ENCODE peak calls at places on chromosomes 11 and 22, in six cellular contexts. U is NCI-H510A treated with DMSO at 0.1 percent for 48 hours; Y is stimulated activated CD8-positive, alpha-beta memory T cell treated with anti-CD3 and anti-CD28 coated beads, Interleukin-7, amount 100 ng/mL, for 24 hours; O is LHCN-M2; W is head of caudate nucleus; P is stimulated activated naive CD4-positive, alpha-beta T cell. N is an unnamed sample.

GRCh38 chr11:14067686-14068085 is 105.2 kb downstream of the SPON1 start:
- DNase-seq in P (no peak), W (no peak), U (no peak), O (no peak), Y (no peak), N (no peak)

GRCh38 chr22:48391820-48392219 is 1435.9 kb downstream of the BRD1 start:
- DNase-seq in O (no peak), U (no peak), Y (no peak), P (no peak), W (no peak), N (no peak)

GRCh38 chr11:2390871-2391662 is 9.5 kb upstream of the TSSC4 start:
- DNase-seq in W (peak; percentile 91), Y (no peak), P (no peak), O (peak; percentile 92), U (no peak), N (no peak)

GRCh38 chr11:130022799-130023198 is 20.2 kb upstream of the PRDM10 start:
- DNase-seq in P (no peak), Y (no peak), U (no peak), W (no peak), O (no peak), N (no peak)

GRCh38 chr11:101920992-101921391 is 4.7 kb upstream of the ANGPTL5 start:
- DNase-seq in W (no peak), U (no peak), O (no peak), P (no peak), Y (no peak), N (no peak)

GRCh38 chr22:35510481-35510934 is 30.1 kb upstream of the RASD2 start:
- DNase-seq in U (no peak), Y (no peak), P (no peak), W (peak; percentile 52), O (peak; percentile 74), N (no peak)

GRCh38 chr11:62880231-62880802 is 379 bp upstream of the SLC3A2 start:
- DNase-seq in O (peak; percentile 78), U (no peak), P (no peak), W (no peak), Y (no peak), N (no peak)

GRCh38 chr11:69707156-69707555 is 3.3 kb upstream of the FGF19 start:
- DNase-seq in P (no peak), U (no peak), W (no peak), O (no peak), Y (no peak), N (no peak)

GRCh38 chr11:16891964-16892363 is 122.2 kb downstream of the PLEKHA7 start:
- DNase-seq in P (no peak), U (no peak), O (peak; percentile 63), Y (no peak), W (no peak), N (no peak)

GRCh38 chr11:65577756-65578109 is 1.9 kb downstream of the EHBP1L1 start:
- DNase-seq in Y (no peak), P (no peak), W (no peak), O (no peak), U (no peak), N (no peak)

GRCh38 chr22:23673826-23674690 is 16.8 kb upstream of the RGL4 start:
- DNase-seq in Y (no peak), W (peak; percentile 52), O (no peak), U (no peak), P (no peak), N (no peak)

GRCh38 chr11:36890280-36890679 is 292.2 kb upstream of the RAG2 start:
- DNase-seq in O (no peak), P (no peak), W (no peak), U (no peak), Y (no peak), N (no peak)

GRCh38 chr11:62061356-62062222 is 62.2 kb upstream of the INCENP start:
- DNase-seq in Y (no peak), O (no peak), W (peak; percentile 52), P (no peak), U (no peak), N (peak; percentile 70)

GRCh38 chr11:130775306-130776043 is 140.8 kb downstream of the SNX19 start:
- DNase-seq in U (no peak), Y (no peak), W (no peak), P (no peak), O (peak; percentile 45), N (no peak)

GRCh38 chr22:36761553-36762240 is 14.2 kb downstream of the IFT27 start:
- DNase-seq in O (no peak), U (no peak), P (no peak), W (peak; percentile 13), Y (no peak), N (no peak)

GRCh38 chr11:17163742-17164141 is 44.0 kb downstream of the PIK3C2A start:
- DNase-seq in P (no peak), W (no peak), O (no peak), U (no peak), Y (no peak), N (no peak)

GRCh38 chr11:48006301-48006992 is 26.1 kb downstream of the PTPRJ start:
- DNase-seq in P (no peak), Y (no peak), U (no peak), O (peak; percentile 25), W (no peak), N (no peak)

GRCh38 chr11:14587203-14587602 is 56.4 kb upstream of the PDE3B start:
- DNase-seq in O (no peak), P (no peak), Y (no peak), U (no peak), W (no peak), N (no peak)

GRCh38 chr11:130023204-130023603 is 20.6 kb upstream of the PRDM10 start:
- DNase-seq in P (no peak), O (peak; percentile 80), Y (no peak), U (no peak), W (no peak), N (no peak)

N was measured in posterior cingulate gyrus.